ENCODE peak calls at places on chromosome 4, in five cellular contexts. M is AG09309, P is lower leg skin, J is OCI-LY7, Y is fibroblast of the aortic adventitia. S is an unnamed sample.

GRCh38 chr4:110108960-110109359 is 89.5 kb downstream of the ELOVL6 start:
- DNase-seq in Y (no peak), J (no peak), P (no peak), M (no peak), S (no peak)

GRCh38 chr4:32824321-32824720 is 2104.2 kb downstream of the PCDH7 start:
- DNase-seq in P (no peak), J (no peak), Y (peak), M (no peak), S (no peak)

GRCh38 chr4:102730968-102731533 is 29.7 kb downstream of the MANBA start:
- DNase-seq in P (no peak), M (no peak), J (no peak), Y (no peak), S (no peak)

GRCh38 chr4:39714171-39714570 is 16.2 kb downstream of the UBE2K start:
- DNase-seq in P (no peak), M (no peak), Y (peak), J (no peak), S (no peak)

GRCh38 chr4:4640692-4641091 is 98.8 kb upstream of the STX18 start:
- DNase-seq in J (no peak), P (no peak), M (no peak), Y (no peak), S (no peak)

GRCh38 chr4:48991357-48991756 is 5.3 kb downstream of the CWH43 start:
- DNase-seq in Y (no peak), P (no peak), M (no peak), J (no peak), S (no peak)

GRCh38 chr4:52234539-52235174 is 183.6 kb downstream of the SPATA18 start:
- DNase-seq in J (no peak), M (peak), Y (peak), P (no peak), S (no peak)

GRCh38 chr4:2827874-2828751 is 15.5 kb upstream of the ADD1 start:
- DNase-seq in Y (no peak), J (no peak), M (no peak), P (no peak), S (no peak)

GRCh38 chr4:124061413-124061812 is 651.1 kb downstream of the ANKRD50 start:
- DNase-seq in M (no peak), Y (peak), P (no peak), J (no peak), S (no peak)

GRCh38 chr4:4339504-4340085 is 47.3 kb upstream of the NSG1 start:
- DNase-seq in P (no peak), J (no peak), Y (peak), M (no peak), S (no peak)

GRCh38 chr4:30605616-30606015 is 114.6 kb upstream of the PCDH7 start:
- DNase-seq in Y (peak), M (no peak), J (no peak), P (no peak), S (no peak)

GRCh38 chr4:33998204-33998603 is 2246.1 kb downstream of the ARAP2 start:
- DNase-seq in P (no peak), Y (peak), J (no peak), M (no peak), S (no peak)

GRCh38 chr4:111883557-111883999 is 261.7 kb upstream of the FAM241A start:
- DNase-seq in Y (no peak), M (no peak), P (no peak), J (no peak), S (no peak)

GRCh38 chr4:131635191-131635590 is 1513.9 kb upstream of the PCDH10 start:
- DNase-seq in M (no peak), Y (no peak), J (no peak), P (no peak), S (no peak)

GRCh38 chr4:110865611-110866254 is 242.9 kb upstream of the PITX2 start:
- DNase-seq in M (peak), P (no peak), Y (peak), J (no peak), S (no peak)

GRCh38 chr4:140254656-140255299 is 100.8 kb upstream of the MAML3 start:
- DNase-seq in J (no peak), M (no peak), P (no peak), Y (no peak), S (no peak)

GRCh38 chr4:2340272-2341061 is 78.0 kb downstream of the ZFYVE28 start:
- DNase-seq in P (no peak), J (no peak), M (no peak), Y (no peak), S (no peak)

GRCh38 chr4:68342139-68342538 is 7.8 kb downstream of the YTHDC1 start:
- DNase-seq in J (no peak), M (no peak), Y (peak), P (no peak), S (no peak)

GRCh38 chr4:101953949-101954348 is 163.4 kb downstream of the BANK1 start:
- DNase-seq in Y (peak), M (no peak), P (no peak), J (no peak), S (no peak)

GRCh38 chr4:40227284-40227683 is 30.5 kb downstream of the RHOH start:
- DNase-seq in Y (no peak), P (no peak), M (no peak), J (no peak), S (peak)

GRCh38 chr4:81039351-81040174 is 9.1 kb downstream of the BMP3 start:
- DNase-seq in Y (peak), J (peak), M (no peak), P (no peak), S (peak)

GRCh38 chr4:173958445-173958844 is 325.0 kb downstream of the FBXO8 start:
- DNase-seq in Y (peak), P (no peak), M (no peak), J (no peak), S (no peak)

GRCh38 chr4:186651624-186652023 is 72.0 kb downstream of the FAT1 start:
- DNase-seq in M (no peak), P (no peak), J (no peak), Y (peak), S (no peak)

GRCh38 chr4:78650106-78651021 is 98.8 kb downstream of the ANXA3 start:
- DNase-seq in Y (peak), M (peak), P (peak), J (no peak), S (no peak)

GRCh38 chr4:20773144-20773997 is 73.1 kb downstream of the PACRGL start:
- DNase-seq in P (peak), M (peak), Y (peak), J (peak), S (peak)

GRCh38 chr4:13694256-13694655 is 66.7 kb upstream of the BOD1L1 start:
- DNase-seq in P (no peak), M (no peak), J (no peak), Y (no peak), S (no peak)

GRCh38 chr4:39426728-39427127 is 20.0 kb downstream of the KLB start:
- DNase-seq in M (no peak), P (no peak), J (no peak), Y (no peak), S (no peak)

GRCh38 chr4:15953625-15954024 is 9.3 kb downstream of the FGFBP2 start:
- DNase-seq in P (no peak), Y (no peak), J (no peak), M (no peak), S (peak)

GRCh38 chr4:53889335-53890084 is 174.9 kb downstream of the CHIC2 start:
- DNase-seq in M (no peak), P (no peak), J (no peak), Y (peak), S (no peak)

GRCh38 chr4:87525636-87526035 is 3.5 kb downstream of the SPARCL1 start:
- DNase-seq in J (no peak), Y (peak), P (no peak), M (no peak), S (no peak)

GRCh38 chr4:91092398-91092955 is 965.3 kb downstream of the CCSER1 start:
- DNase-seq in Y (no peak), M (no peak), J (no peak), P (no peak), S (no peak)

GRCh38 chr4:30619679-30620078 is 100.5 kb upstream of the PCDH7 start:
- DNase-seq in P (no peak), J (no peak), Y (peak), M (no peak), S (peak)

GRCh38 chr4:752196-752861 is 46.7 kb downstream of the PCGF3 start:
- DNase-seq in P (no peak), Y (no peak), M (no peak), J (no peak), S (no peak)

GRCh38 chr4:86055898-86056297 is 304.0 kb downstream of the MAPK10 start:
- DNase-seq in M (no peak), J (no peak), Y (no peak), P (no peak), S (no peak)

GRCh38 chr4:20194079-20195013 is 57.4 kb upstream of the SLIT2 start:
- DNase-seq in M (peak), Y (peak), P (no peak), J (no peak), S (no peak)

GRCh38 chr4:52659722-52660261 is 691 bp upstream of the USP46 start:
- DNase-seq in J (peak), M (no peak), Y (peak), P (peak), S (peak)

GRCh38 chr4:44632733-44633132 is 18.7 kb downstream of the YIPF7 start:
- DNase-seq in M (no peak), J (no peak), Y (no peak), P (no peak), S (no peak)

GRCh38 chr4:105495667-105496066 is 21.8 kb upstream of the PPA2 start:
- DNase-seq in Y (peak), M (no peak), P (no peak), J (no peak), S (no peak)

GRCh38 chr4:153494562-153494961 is 28.4 kb downstream of the TMEM131L start:
- DNase-seq in J (no peak), P (no peak), Y (no peak), M (no peak), S (no peak)

GRCh38 chr4:153499005-153499404 is 32.8 kb downstream of the TMEM131L start:
- DNase-seq in Y (no peak), P (no peak), M (no peak), J (no peak), S (no peak)

GRCh38 chr4:153497988-153498967 is 32.1 kb downstream of the TMEM131L start:
- DNase-seq in P (no peak), J (peak), Y (peak), M (peak), S (peak)

GRCh38 chr4:153497091-153497531 is 31.0 kb downstream of the TMEM131L start:
- DNase-seq in J (peak), Y (peak), M (no peak), P (no peak), S (peak)

GRCh38 chr4:153495480-153496206 is 29.5 kb downstream of the TMEM131L start:
- DNase-seq in M (no peak), Y (no peak), J (no peak), P (no peak), S (no peak)
- TF ChIP-seq CTCF in M (no peak), Y (no peak), J (no peak), P (no peak), S (no peak)

GRCh38 chr4:177033632-177034031 is 240.9 kb upstream of the VEGFC start:
- DNase-seq in P (no peak), M (no peak), Y (no peak), J (no peak), S (no peak)

GRCh38 chr4:177032341-177032740 is 239.6 kb upstream of the VEGFC start:
- DNase-seq in Y (no peak), J (no peak), P (no peak), M (no peak), S (no peak)

GRCh38 chr4:177033130-177033529 is 240.4 kb upstream of the VEGFC start:
- DNase-seq in J (no peak), P (no peak), Y (no peak), M (no peak), S (no peak)
- TF ChIP-seq CTCF in J (no peak), P (no peak), Y (no peak), M (no peak), S (no peak)

GRCh38 chr4:55397024-55397520 is 1.3 kb downstream of the TMEM165 start:
- DNase-seq in M (no peak), Y (no peak), J (peak), P (no peak), S (peak)

GRCh38 chr4:55396305-55397023 is 707 bp downstream of the TMEM165 start:
- DNase-seq in M (no peak), Y (peak), J (peak), P (peak), S (peak)

GRCh38 chr4:55395529-55396304 is at the start of gene TMEM165:
- DNase-seq in M (no peak), P (peak), J (peak), Y (peak), S (peak)

GRCh38 chr4:55393461-55394320 is 2.1 kb upstream of the TMEM165 start:
- DNase-seq in M (no peak), Y (peak), P (no peak), J (peak), S (peak)

GRCh38 chr4:55395218-55395528 is 584 bp upstream of the TMEM165 start:
- DNase-seq in P (no peak), J (no peak), M (no peak), Y (no peak), S (no peak)
- TF ChIP-seq CTCF in P (no peak), J (peak), M (no peak), Y (peak), S (no peak)

DNA sequence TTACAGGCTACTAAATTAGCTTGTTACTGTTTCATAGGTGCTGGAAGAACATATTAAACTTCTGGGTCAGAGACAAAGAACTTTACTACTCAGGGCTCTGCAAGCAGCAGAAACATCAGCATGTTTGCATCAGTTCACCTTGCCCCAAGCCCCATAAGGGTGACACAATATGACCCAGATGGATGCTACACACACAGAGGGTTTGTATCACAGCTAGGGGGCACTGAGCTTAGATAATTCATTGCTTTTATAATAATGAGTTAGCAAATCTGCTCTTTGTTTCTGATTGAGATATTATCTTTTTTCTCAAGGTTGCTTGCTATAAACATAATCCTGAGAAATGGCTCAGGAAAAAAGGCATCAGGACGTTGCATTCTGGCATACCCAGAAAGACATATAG is 4.8 kb upstream of the SYNPO2 start:
- DNase-seq in M (no peak), P (no peak), Y (no peak), J (peak), S (no peak)
- TF ChIP-seq CTCF in M (peak), P (no peak), Y (no peak), J (peak), S (peak)

GRCh38 chr4:112940364-112940763 is 109.1 kb upstream of the ANK2 start:
- DNase-seq in P (no peak), J (no peak), M (no peak), Y (no peak), S (no peak)

GRCh38 chr4:112938461-112939058 is 110.9 kb upstream of the ANK2 start:
- DNase-seq in J (peak), P (no peak), M (no peak), Y (peak), S (peak)

GRCh38 chr4:112944006-112944405 is 105.4 kb upstream of the ANK2 start:
- DNase-seq in Y (no peak), M (no peak), J (no peak), P (no peak), S (no peak)

GRCh38 chr4:112939901-112940300 is 109.6 kb upstream of the ANK2 start:
- DNase-seq in P (no peak), J (no peak), Y (no peak), M (no peak), S (no peak)

DNA sequence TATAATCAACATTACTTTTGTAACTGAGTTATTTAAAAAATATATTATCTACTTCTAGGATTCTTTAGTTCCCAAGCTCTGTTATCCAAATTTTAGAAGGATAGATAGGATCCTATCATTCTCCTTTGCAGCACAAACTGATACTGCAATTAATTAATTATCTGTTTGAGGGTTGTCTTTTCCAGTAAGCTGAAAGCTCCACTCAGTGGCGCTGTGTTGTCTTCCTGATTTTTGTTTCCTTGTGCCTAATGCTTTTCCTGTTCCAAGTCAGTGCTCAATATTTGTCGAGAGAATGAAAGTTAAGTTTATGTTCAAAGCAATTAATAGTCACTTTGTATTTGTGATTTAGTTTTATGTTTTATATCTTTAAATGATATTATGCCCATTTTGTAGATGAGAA is 107.4 kb upstream of the ANK2 start:
- DNase-seq in Y (no peak), J (no peak), P (no peak), M (no peak), S (no peak)
- TF ChIP-seq CTCF in Y (no peak), J (peak), P (no peak), M (no peak), S (no peak)

DNA sequence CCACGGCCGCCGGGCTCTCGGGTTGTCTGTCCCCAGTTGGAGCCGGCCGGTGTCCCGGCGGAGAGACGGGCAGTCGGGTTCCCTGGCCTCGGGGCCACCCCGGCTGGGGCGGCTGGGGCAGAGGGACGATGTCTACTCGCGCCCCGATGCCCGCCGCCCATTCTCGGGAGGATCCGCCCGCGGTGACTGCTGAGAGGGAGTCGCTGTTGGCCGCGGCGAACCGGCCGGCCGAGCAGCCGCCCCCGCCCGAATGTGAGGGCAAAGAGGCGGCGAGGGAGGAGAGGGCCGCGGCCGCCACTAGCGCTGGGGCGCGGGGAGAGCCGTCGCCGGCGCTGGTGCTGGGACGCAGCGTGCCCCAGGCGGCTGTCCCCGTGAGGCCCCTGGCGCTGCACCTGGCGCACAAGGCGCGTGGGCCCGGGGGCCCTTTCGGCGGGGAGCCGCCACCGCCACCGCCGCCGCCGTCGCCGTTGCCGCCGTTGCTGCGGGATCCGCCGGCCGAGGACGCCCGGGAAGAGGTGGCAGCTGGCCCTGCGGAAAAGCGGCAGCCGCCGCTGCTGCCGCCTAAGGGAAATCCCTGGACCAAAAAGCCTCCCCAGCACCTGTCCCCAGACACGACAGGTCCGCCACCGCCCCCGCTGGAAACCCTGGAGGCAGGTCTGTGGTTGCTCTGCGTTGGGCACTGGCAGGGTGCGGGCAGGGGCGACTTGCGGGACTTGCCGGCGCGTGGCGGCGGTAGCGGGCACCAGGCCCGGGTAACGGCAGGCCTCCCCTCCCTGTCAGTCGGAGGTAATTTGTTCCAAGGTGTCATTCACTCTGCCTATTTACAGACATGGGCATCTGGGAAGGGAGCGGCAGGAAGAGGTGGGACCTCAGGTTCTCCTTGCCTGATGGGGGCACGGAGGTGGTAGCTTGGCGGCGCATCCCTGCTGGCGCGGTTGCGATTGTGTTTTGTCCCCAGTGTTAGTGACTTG is 739 bp downstream of the LARP1B start:
- DNase-seq in Y (peak), P (peak), M (no peak), J (peak), S (peak)
- TF ChIP-seq CTCF in Y (no peak), P (no peak), M (peak), J (peak), S (peak)

GRCh38 chr4:169032194-169032593 is 22.1 kb upstream of the CBR4 start:
- DNase-seq in M (no peak), P (no peak), J (no peak), Y (no peak), S (no peak)

GRCh38 chr4:169032883-169033645 is 23.0 kb upstream of the CBR4 start:
- DNase-seq in P (no peak), Y (no peak), J (no peak), M (no peak), S (no peak)

GRCh38 chr4:169030575-169030982 is 20.5 kb upstream of the CBR4 start:
- DNase-seq in M (no peak), Y (no peak), J (no peak), P (no peak), S (no peak)

GRCh38 chr4:169029947-169030346 is 19.9 kb upstream of the CBR4 start:
- DNase-seq in P (no peak), J (no peak), Y (no peak), M (no peak), S (no peak)

GRCh38 chr4:169031392-169031791 is 21.3 kb upstream of the CBR4 start:
- DNase-seq in P (no peak), J (no peak), M (no peak), Y (no peak), S (no peak)
- TF ChIP-seq CTCF in P (no peak), J (no peak), M (no peak), Y (no peak), S (no peak)